ENCODE peak calls at places on chromosomes 16 and 17, in four cellular contexts. One of them, this sample, is unnamed.

GRCh38 chr17:56148333-56148732 is 4.9 kb upstream of the ANKFN1 start:
- DNase-seq in left ventricle myocardium superior: no peak
- DNase-seq in activated CD4-positive, alpha-beta T cell treated with anti-CD3 and anti-CD28 coated beads for 24 hours: no peak
- DNase-seq in GM19239: no peak
- DNase-seq in this sample: no peak

GRCh38 chr16:21599994-21600773 is 807 bp downstream of the METTL9 start:
- DNase-seq in GM19239: peak
- DNase-seq in activated CD4-positive, alpha-beta T cell treated with anti-CD3 and anti-CD28 coated beads for 24 hours: no peak
- DNase-seq in left ventricle myocardium superior: no peak
- DNase-seq in this sample: no peak

GRCh38 chr17:74163271-74163821 is 40.1 kb upstream of the RPL38 start:
- DNase-seq in GM19239: no peak
- DNase-seq in activated CD4-positive, alpha-beta T cell treated with anti-CD3 and anti-CD28 coated beads for 24 hours: no peak
- DNase-seq in left ventricle myocardium superior: no peak
- DNase-seq in this sample: no peak

GRCh38 chr17:65360961-65361552 is 200.4 kb downstream of the AXIN2 start:
- DNase-seq in activated CD4-positive, alpha-beta T cell treated with anti-CD3 and anti-CD28 coated beads for 24 hours: no peak
- DNase-seq in left ventricle myocardium superior: no peak
- DNase-seq in GM19239: no peak
- DNase-seq in this sample: no peak

GRCh38 chr17:76390003-76390421 is 5.6 kb downstream of the SPHK1 start:
- DNase-seq in activated CD4-positive, alpha-beta T cell treated with anti-CD3 and anti-CD28 coated beads for 24 hours: no peak
- DNase-seq in left ventricle myocardium superior: no peak
- DNase-seq in GM19239: no peak
- DNase-seq in this sample: peak

GRCh38 chr16:27377666-27378485 is 24.1 kb upstream of the IL21R start:
- DNase-seq in GM19239: no peak
- DNase-seq in activated CD4-positive, alpha-beta T cell treated with anti-CD3 and anti-CD28 coated beads for 24 hours: no peak
- DNase-seq in left ventricle myocardium superior: no peak
- DNase-seq in this sample: no peak

GRCh38 chr16:87464691-87465300 is 28.0 kb downstream of the ZCCHC14 start:
- DNase-seq in GM19239: peak
- DNase-seq in activated CD4-positive, alpha-beta T cell treated with anti-CD3 and anti-CD28 coated beads for 24 hours: no peak
- DNase-seq in left ventricle myocardium superior: peak
- DNase-seq in this sample: peak

GRCh38 chr17:5672815-5673430 is 88.6 kb upstream of the NLRP1 start:
- DNase-seq in left ventricle myocardium superior: no peak
- DNase-seq in GM19239: no peak
- DNase-seq in activated CD4-positive, alpha-beta T cell treated with anti-CD3 and anti-CD28 coated beads for 24 hours: no peak
- DNase-seq in this sample: no peak

GRCh38 chr16:21033707-21034106 is 116.9 kb downstream of the DNAH3 start:
- DNase-seq in activated CD4-positive, alpha-beta T cell treated with anti-CD3 and anti-CD28 coated beads for 24 hours: no peak
- DNase-seq in left ventricle myocardium superior: peak
- DNase-seq in GM19239: no peak
- DNase-seq in this sample: no peak

GRCh38 chr16:54342001-54342776 is 55.6 kb upstream of the IRX3 start:
- DNase-seq in left ventricle myocardium superior: no peak
- DNase-seq in activated CD4-positive, alpha-beta T cell treated with anti-CD3 and anti-CD28 coated beads for 24 hours: no peak
- DNase-seq in GM19239: no peak
- DNase-seq in this sample: no peak

GRCh38 chr17:41710472-41711090 is 1.6 kb upstream of the GAST start:
- DNase-seq in GM19239: no peak
- DNase-seq in activated CD4-positive, alpha-beta T cell treated with anti-CD3 and anti-CD28 coated beads for 24 hours: no peak
- DNase-seq in left ventricle myocardium superior: no peak
- DNase-seq in this sample: no peak

GRCh38 chr17:75891605-75892555 is 4.9 kb downstream of the TRIM65 start:
- DNase-seq in GM19239: no peak
- DNase-seq in activated CD4-positive, alpha-beta T cell treated with anti-CD3 and anti-CD28 coated beads for 24 hours: no peak
- DNase-seq in left ventricle myocardium superior: no peak
- DNase-seq in this sample: no peak

GRCh38 chr16:912684-913613 is 57.8 kb downstream of the LMF1 start:
- DNase-seq in GM19239: no peak
- DNase-seq in left ventricle myocardium superior: no peak
- DNase-seq in activated CD4-positive, alpha-beta T cell treated with anti-CD3 and anti-CD28 coated beads for 24 hours: no peak
- DNase-seq in this sample: peak

GRCh38 chr17:3885970-3886369 is 6.9 kb downstream of the CAMKK1 start:
- DNase-seq in GM19239: no peak
- DNase-seq in activated CD4-positive, alpha-beta T cell treated with anti-CD3 and anti-CD28 coated beads for 24 hours: no peak
- DNase-seq in left ventricle myocardium superior: no peak
- DNase-seq in this sample: no peak

GRCh38 chr17:8005951-8006730 is 3.7 kb downstream of the GUCY2D start:
- DNase-seq in activated CD4-positive, alpha-beta T cell treated with anti-CD3 and anti-CD28 coated beads for 24 hours: no peak
- DNase-seq in GM19239: no peak
- DNase-seq in left ventricle myocardium superior: no peak
- DNase-seq in this sample: no peak

GRCh38 chr17:75010683-75011406 is 1.6 kb upstream of the MRPL58 start:
- DNase-seq in GM19239: no peak
- DNase-seq in activated CD4-positive, alpha-beta T cell treated with anti-CD3 and anti-CD28 coated beads for 24 hours: no peak
- DNase-seq in left ventricle myocardium superior: peak
- DNase-seq in this sample: no peak